ENCODE peak calls at places on chromosomes 11 and 22, in four cellular contexts. W is Peyer's patch; C is colonic mucosa; J is CD8-positive, alpha-beta T cell. H is an unnamed sample. For H3K9me3, the result is how much of the 10 kb centered on the place peaks cover.

GRCh38 chr11:76672431-76673163 is 2.0 kb upstream of the LRRC32 start:
- DNase-seq in C (no peak), J (no peak), W (peak), H (no peak)

GRCh38 chr11:18347471-18348125 is 25.2 kb downstream of the GTF2H1 start:
- DNase-seq in W (no peak), C (no peak), J (no peak), H (no peak)

GRCh38 chr22:26679003-26679629 is 21.7 kb downstream of the MIAT start:
- DNase-seq in W (peak), J (peak), C (peak), H (peak)

GRCh38 chr11:67277231-67277961 is 11.1 kb downstream of the GRK2 start:
- DNase-seq in J (peak), W (peak), C (peak), H (peak)

GRCh38 chr22:45192701-45193187 is 29.0 kb downstream of the NUP50 start:
- DNase-seq in C (no peak), W (no peak), J (no peak), H (no peak)

GRCh38 chr11:109729761-109730160 is 307.8 kb downstream of the C11orf87 start:
- DNase-seq in W (no peak), J (no peak), C (peak), H (no peak)

GRCh38 chr11:6057452-6057851 is 26.9 kb upstream of the OR56A1 start:
- DNase-seq in W (no peak), J (no peak), C (no peak), H (no peak)

GRCh38 chr11:71199226-71199815 is 53.1 kb downstream of the SHANK2 start:
- DNase-seq in C (no peak), J (no peak), W (no peak), H (no peak)

GRCh38 chr11:58923300-58923788 is 15.9 kb upstream of the GLYATL1 start:
- DNase-seq in C (peak), W (no peak), J (no peak), H (no peak)

GRCh38 chr22:26916236-26916635 is 258.8 kb downstream of the MIAT start:
- DNase-seq in W (no peak), C (no peak), J (no peak), H (no peak)

GRCh38 chr22:27993201-27993635 is 74.2 kb upstream of the PITPNB start:
- DNase-seq in C (no peak), J (no peak), W (no peak), H (no peak)

GRCh38 chr11:102318469-102318868 is 1.2 kb downstream of the BIRC3 start:
- DNase-seq in W (peak), C (no peak), J (peak), H (peak)

GRCh38 chr11:5737091-5737490 is 843 bp downstream of the OR56B1 start:
- DNase-seq in J (no peak), C (no peak), W (no peak), H (no peak)

GRCh38 chr22:19292262-19293230 is 1.0 kb upstream of the CLTCL1 start:
- DNase-seq in J (no peak), C (peak), W (no peak), H (no peak)

GRCh38 chr11:94641167-94641761 is 74.1 kb downstream of the PIWIL4 start:
- DNase-seq in W (no peak), J (no peak), C (no peak), H (no peak)

GRCh38 chr22:44368611-44369010 is 55.9 kb upstream of the SHISAL1 start:
- DNase-seq in W (no peak), J (no peak), C (no peak), H (no peak)

GRCh38 chr11:73230931-73231330 is 12.8 kb downstream of the P2RY2 start:
- DNase-seq in C (no peak), W (no peak), J (no peak), H (no peak)

GRCh38 chr11:54946429-54946828 is 239.8 kb downstream of the OR4A5 start:
- DNase-seq in W (no peak), J (no peak), C (no peak), H (no peak)
- H3K9me3 ChIP-seq in W (under half), J (under half), C (under half), H (under half)

GRCh38 chr11:97786961-97787360 is 1233.8 kb upstream of the CNTN5 start:
- DNase-seq in C (no peak), J (no peak), W (no peak), H (no peak)
- H3K9me3 ChIP-seq in C (under half), J (under half), W (under half), H (under half)

GRCh38 chr22:49086606-49087157 is 741.0 kb downstream of the BRD1 start:
- DNase-seq in W (no peak), J (no peak), C (no peak), H (no peak)
- H3K9me3 ChIP-seq in W (under half), J (under half), C (under half), H (under half)

DNA sequence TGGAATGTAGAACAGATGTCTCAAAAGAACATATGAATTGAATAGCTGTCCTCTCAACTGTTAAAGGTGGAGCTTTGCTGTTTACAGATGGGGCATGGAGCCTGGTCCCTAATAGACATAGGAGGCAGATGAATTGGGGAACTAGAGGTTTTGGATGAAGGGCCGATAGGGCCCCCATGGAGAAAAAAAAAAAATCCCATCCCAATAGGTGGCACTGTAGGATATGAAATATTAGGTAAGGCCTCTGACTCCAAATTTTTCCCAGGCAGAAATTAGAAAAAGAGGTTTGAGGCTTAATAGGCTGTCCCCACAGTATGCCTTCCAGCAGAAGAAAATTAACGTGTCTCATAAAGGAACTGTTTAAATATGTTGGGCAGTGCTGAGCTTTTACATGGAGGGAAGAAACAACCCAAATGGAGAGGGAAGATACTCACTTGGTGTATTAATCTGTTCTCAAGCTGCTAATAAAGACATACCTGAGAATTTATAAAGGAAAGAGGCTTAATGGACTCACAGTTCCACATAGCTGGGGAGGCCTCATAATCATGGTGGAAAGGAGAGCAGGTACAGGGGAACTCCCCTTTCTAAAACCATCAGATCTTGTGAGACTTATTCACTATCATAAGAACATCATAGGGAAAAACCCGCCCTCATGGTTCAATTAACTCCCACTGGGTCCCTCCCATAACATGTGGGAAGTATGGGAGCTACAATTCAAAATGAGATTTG is 30.1 kb upstream of the TMEM45B start:
- DNase-seq in J (no peak), W (no peak), C (no peak), H (no peak)
- H3K9me3 ChIP-seq in J (under half), W (under half), C (under half), H (under half)

GRCh38 chr11:11862995-11863394 is 21.2 kb downstream of the USP47 start:
- DNase-seq in C (no peak), J (no peak), W (no peak), H (no peak)
- H3K9me3 ChIP-seq in C (under half), J (under half), W (under half), H (under half)

GRCh38 chr22:47445716-47446290 is 683.4 kb downstream of the TBC1D22A start:
- DNase-seq in W (no peak), C (no peak), J (no peak), H (no peak)

GRCh38 chr22:47444746-47445065 is 682.3 kb downstream of the TBC1D22A start:
- DNase-seq in W (no peak), C (peak), J (no peak), H (no peak)

GRCh38 chr22:47445212-47445611 is 682.8 kb downstream of the TBC1D22A start:
- DNase-seq in C (peak), J (no peak), W (no peak), H (no peak)

GRCh38 chr22:47443836-47444745 is 681.6 kb downstream of the TBC1D22A start:
- DNase-seq in J (no peak), W (no peak), C (peak), H (no peak)

GRCh38 chr22:47442821-47443220 is 680.4 kb downstream of the TBC1D22A start:
- DNase-seq in C (peak), W (no peak), J (no peak), H (no peak)
- H3K9me3 ChIP-seq in C (under half), W (under half), J (under half), H (under half)

GRCh38 chr22:48979482-48979881 is 848.2 kb downstream of the BRD1 start:
- DNase-seq in W (no peak), C (no peak), J (no peak), H (no peak)
- H3K9me3 ChIP-seq in W (under half), C (under half), J (under half), H (under half)

H was measured in T-helper 17 cell.